ENCODE peak calls at places on chromosomes 1 and 21, in eight cellular contexts. O is neuronal stem cell, F is frontal cortex, V is activated gamma-delta T cell treated with Interleukin-2 at 50 U/mL for 16 hours, Y is globus pallidus, H is tibial artery, T is NCI-H2107, X is A549. P is an unnamed sample.

GRCh38 chr1:228282329-228283042 is 74.6 kb downstream of the OBSCN start:
- DNase-seq in O (no peak), F (no peak), V (no peak), Y (no peak), H (no peak), T (no peak), X (no peak), P (peak)

GRCh38 chr1:165845992-165846748 is 18.8 kb downstream of the UCK2 start:
- DNase-seq in O (no peak), F (no peak), V (no peak), Y (no peak), H (no peak), T (no peak), X (no peak), P (no peak)

GRCh38 chr1:210883821-210884220 is 250.1 kb downstream of the KCNH1 start:
- DNase-seq in O (no peak), F (no peak), V (no peak), Y (no peak), H (no peak), T (no peak), X (peak), P (no peak)

GRCh38 chr1:75838099-75838498 is 41.4 kb downstream of the MSH4 start:
- DNase-seq in O (no peak), F (no peak), V (no peak), Y (no peak), H (no peak), T (no peak), X (no peak), P (no peak)

GRCh38 chr1:62280150-62280549 is 39.1 kb downstream of the KANK4 start:
- DNase-seq in O (no peak), F (no peak), V (no peak), Y (no peak), H (no peak), T (no peak), X (no peak), P (no peak)

GRCh38 chr1:1304331-1305299 is 3.1 kb downstream of the ACAP3 start:
- DNase-seq in O (no peak), F (peak), V (no peak), Y (peak), H (peak), T (peak), X (peak), P (peak)

GRCh38 chr21:41783476-41784150 is 16.8 kb upstream of the RIPK4 start:
- DNase-seq in O (no peak), F (no peak), V (peak), Y (no peak), H (no peak), T (no peak), X (peak), P (no peak)

GRCh38 chr1:8423134-8423701 is 105.3 kb downstream of the SLC45A1 start:
- DNase-seq in O (no peak), F (no peak), V (peak), Y (no peak), H (no peak), T (no peak), X (no peak), P (no peak)

GRCh38 chr1:15355968-15356621 is 53.6 kb upstream of the EFHD2 start:
- DNase-seq in O (no peak), F (no peak), V (no peak), Y (no peak), H (no peak), T (no peak), X (peak), P (no peak)

GRCh38 chr1:17550684-17551584 is 11.4 kb downstream of the ARHGEF10L start:
- DNase-seq in O (no peak), F (no peak), V (no peak), Y (no peak), H (no peak), T (no peak), X (no peak), P (no peak)

GRCh38 chr1:205492201-205492667 is 12.2 kb upstream of the CDK18 start:
- DNase-seq in O (no peak), F (no peak), V (no peak), Y (no peak), H (no peak), T (peak), X (no peak), P (no peak)

GRCh38 chr1:40634901-40635655 is 30.4 kb downstream of the RIMS3 start:
- DNase-seq in O (no peak), F (no peak), V (no peak), Y (no peak), H (no peak), T (no peak), X (no peak), P (no peak)

GRCh38 chr1:155186266-155186954 is 12.8 kb downstream of the TRIM46 start:
- DNase-seq in O (no peak), F (no peak), V (no peak), Y (no peak), H (no peak), T (no peak), X (no peak), P (no peak)

GRCh38 chr1:57791497-57791896 is 367.6 kb upstream of the DAB1 start:
- DNase-seq in O (no peak), F (no peak), V (no peak), Y (no peak), H (no peak), T (no peak), X (no peak), P (no peak)

GRCh38 chr1:192477630-192478029 is 97.9 kb upstream of the RGS1 start:
- DNase-seq in O (no peak), F (no peak), V (no peak), Y (peak), H (no peak), T (no peak), X (peak), P (no peak)

GRCh38 chr1:203667616-203668015 is 41.0 kb downstream of the ATP2B4 start:
- DNase-seq in O (no peak), F (no peak), V (no peak), Y (no peak), H (no peak), T (no peak), X (no peak), P (no peak)

GRCh38 chr1:34549199-34549598 is 205.6 kb upstream of the GJB5 start:
- DNase-seq in O (no peak), F (no peak), V (no peak), Y (no peak), H (no peak), T (no peak), X (peak), P (no peak)

GRCh38 chr1:52542085-52542688 is 10.7 kb downstream of the TUT4 start:
- DNase-seq in O (no peak), F (no peak), V (no peak), Y (no peak), H (no peak), T (no peak), X (peak), P (no peak)

GRCh38 chr1:94456736-94457135 is 38.5 kb downstream of the ABCD3 start:
- DNase-seq in O (no peak), F (no peak), V (no peak), Y (no peak), H (no peak), T (no peak), X (no peak), P (no peak)

GRCh38 chr1:170664283-170664827 is 424 bp downstream of the PRRX1 start:
- DNase-seq in O (no peak), F (no peak), V (no peak), Y (no peak), H (no peak), T (no peak), X (no peak), P (peak)

GRCh38 chr1:212012034-212012740 is 23.2 kb downstream of the INTS7 start:
- DNase-seq in O (peak), F (peak), V (peak), Y (peak), H (peak), T (peak), X (peak), P (peak)

GRCh38 chr1:15730423-15730822 is 5.6 kb upstream of the SLC25A34 start:
- DNase-seq in O (no peak), F (no peak), V (no peak), Y (no peak), H (no peak), T (no peak), X (no peak), P (peak)

GRCh38 chr1:243364330-243364729 is 108.5 kb downstream of the SDCCAG8 start:
- DNase-seq in O (no peak), F (no peak), V (no peak), Y (no peak), H (no peak), T (no peak), X (no peak), P (no peak)

GRCh38 chr1:70247768-70248167 is 26.6 kb downstream of the SRSF11 start:
- DNase-seq in O (no peak), F (no peak), V (no peak), Y (no peak), H (no peak), T (no peak), X (no peak), P (no peak)

GRCh38 chr1:150173161-150173585 is 23.5 kb downstream of the PLEKHO1 start:
- DNase-seq in O (no peak), F (no peak), V (no peak), Y (no peak), H (no peak), T (no peak), X (no peak), P (no peak)

GRCh38 chr1:151048645-151049032 is 1.1 kb downstream of the C1orf56 start:
- DNase-seq in O (no peak), F (no peak), V (no peak), Y (no peak), H (no peak), T (no peak), X (no peak), P (no peak)

GRCh38 chr1:80987106-80987505 is 813.6 kb upstream of the ADGRL2 start:
- DNase-seq in O (no peak), F (no peak), V (no peak), Y (no peak), H (no peak), T (no peak), X (peak), P (no peak)

GRCh38 chr1:245179706-245180105 is 24.9 kb downstream of the KIF26B start:
- DNase-seq in O (no peak), F (no peak), V (no peak), Y (no peak), H (no peak), T (no peak), X (no peak), P (no peak)

GRCh38 chr1:99968214-99968613 is 1.6 kb upstream of the SLC35A3 start:
- DNase-seq in O (no peak), F (no peak), V (no peak), Y (no peak), H (no peak), T (no peak), X (no peak), P (no peak)

P was measured in gastrocnemius medialis.